ENCODE peak calls at places on chromosomes 16 and 17, in eight cellular contexts. H, N, O, A, D, X, R and J are unnamed samples.
A peak's percentile ranks its signal among the peaks of the same experiment; 100 is the strongest.

GRCh38 chr16:58459344-58460218 is 40.4 kb upstream of the NDRG4 start:
- DNase-seq in N (no peak), A (no peak), X (peak; percentile 54), D (no peak), O (no peak), R (no peak), H (peak; percentile 73), J (no peak)

GRCh38 chr17:64002658-64003525 is 4.7 kb downstream of the PRR29 start:
- DNase-seq in N (no peak), X (no peak), R (no peak), D (no peak), H (no peak), A (no peak), O (no peak), J (no peak)

GRCh38 chr17:50130778-50131317 is 888 bp upstream of the SAMD14 start:
- DNase-seq in X (no peak), R (no peak), H (no peak), O (no peak), A (no peak), D (no peak), N (no peak), J (no peak)

GRCh38 chr17:74137416-74137815 is 66.1 kb upstream of the RPL38 start:
- DNase-seq in O (no peak), R (no peak), N (no peak), D (no peak), A (no peak), X (no peak), H (no peak), J (no peak)

GRCh38 chr16:89005201-89006035 is 28.4 kb upstream of the CBFA2T3 start:
- DNase-seq in R (no peak), N (no peak), H (no peak), A (no peak), O (no peak), D (peak; percentile 11), X (no peak), J (no peak)

GRCh38 chr17:77867976-77868713 is 90.4 kb upstream of the TNRC6C start:
- DNase-seq in O (no peak), D (no peak), R (no peak), N (no peak), A (no peak), X (no peak), H (no peak), J (peak; percentile 68)

GRCh38 chr16:85969159-85969558 is 70.2 kb downstream of the IRF8 start:
- DNase-seq in X (no peak), R (no peak), D (no peak), N (no peak), O (no peak), H (no peak), A (no peak), J (no peak)

GRCh38 chr17:79272220-79272619 is 197.6 kb downstream of the ENGASE start:
- DNase-seq in A (no peak), X (no peak), H (no peak), N (no peak), O (no peak), D (no peak), R (no peak), J (no peak)

GRCh38 chr17:72465191-72466024 is 344.6 kb downstream of the SOX9 start:
- DNase-seq in D (no peak), N (no peak), H (no peak), X (no peak), A (no peak), O (no peak), R (no peak), J (peak; percentile 41)

GRCh38 chr17:72446118-72446517 is 325.3 kb downstream of the SOX9 start:
- DNase-seq in R (no peak), D (no peak), X (no peak), A (no peak), O (no peak), H (no peak), N (no peak), J (no peak)

GRCh38 chr17:34581446-34582184 is 2.2 kb downstream of the TMEM132E start:
- DNase-seq in N (no peak), O (no peak), D (no peak), H (no peak), R (no peak), A (no peak), X (no peak), J (no peak)

GRCh38 chr16:14056970-14057369 is 14.1 kb upstream of the MRTFB start:
- DNase-seq in A (no peak), O (no peak), H (no peak), D (no peak), R (no peak), X (no peak), N (no peak), J (no peak)

GRCh38 chr16:4855371-4855770 is 8.1 kb downstream of the UBN1 start:
- DNase-seq in H (no peak), D (no peak), A (no peak), R (no peak), X (no peak), N (no peak), O (no peak), J (no peak)

GRCh38 chr17:64291268-64291851 is 28.3 kb upstream of the TEX2 start:
- DNase-seq in X (no peak), A (no peak), R (no peak), N (no peak), H (no peak), D (no peak), O (no peak), J (no peak)

GRCh38 chr17:45414997-45415881 is 17.4 kb downstream of the ARHGAP27 start:
- DNase-seq in A (no peak), H (no peak), R (no peak), O (no peak), N (no peak), D (no peak), X (no peak), J (no peak)

GRCh38 chr16:87610026-87610425 is 7.7 kb downstream of the JPH3 start:
- DNase-seq in A (no peak), D (no peak), R (no peak), X (no peak), O (no peak), N (no peak), H (no peak), J (no peak)

GRCh38 chr16:14111713-14112538 is 40.8 kb downstream of the MRTFB start:
- DNase-seq in H (peak; percentile 43), X (peak; percentile 59), N (no peak), D (peak; percentile 43), O (no peak), A (peak; percentile 59), R (peak; percentile 4), J (peak; percentile 36)

DNA sequence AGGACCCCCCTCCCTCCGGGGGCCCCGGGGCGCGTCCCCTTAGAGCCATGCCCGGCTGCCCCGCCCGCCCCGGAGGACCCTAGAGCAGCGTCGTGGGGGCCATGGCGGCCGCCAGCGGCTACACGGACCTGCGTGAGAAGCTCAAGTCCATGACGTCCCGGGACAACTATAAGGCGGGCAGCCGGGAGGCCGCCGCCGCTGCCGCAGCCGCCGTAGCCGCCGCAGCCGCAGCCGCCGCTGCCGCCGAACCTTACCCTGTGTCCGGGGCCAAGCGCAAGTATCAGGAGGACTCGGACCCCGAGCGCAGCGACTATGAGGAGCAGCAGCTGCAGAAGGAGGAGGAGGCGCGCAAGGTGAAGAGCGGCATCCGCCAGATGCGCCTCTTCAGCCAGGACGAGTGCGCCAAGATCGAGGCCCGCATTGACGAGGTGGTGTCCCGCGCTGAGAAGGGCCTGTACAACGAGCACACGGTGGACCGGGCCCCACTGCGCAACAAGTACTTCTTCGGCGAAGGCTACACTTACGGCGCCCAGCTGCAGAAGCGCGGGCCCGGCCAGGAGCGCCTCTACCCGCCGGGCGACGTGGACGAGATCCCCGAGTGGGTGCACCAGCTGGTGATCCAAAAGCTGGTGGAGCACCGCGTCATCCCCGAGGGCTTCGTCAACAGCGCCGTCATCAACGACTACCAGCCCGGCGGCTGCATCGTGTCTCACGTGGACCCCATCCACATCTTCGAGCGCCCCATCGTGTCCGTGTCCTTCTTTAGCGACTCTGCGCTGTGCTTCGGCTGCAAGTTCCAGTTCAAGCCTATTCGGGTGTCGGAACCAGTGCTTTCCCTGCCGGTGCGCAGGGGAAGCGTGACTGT is 747 bp downstream of the ALKBH5 start:
- DNase-seq in X (peak; percentile 38), D (peak; percentile 54), A (peak; percentile 45), O (peak; percentile 71), R (peak; percentile 78), H (peak; percentile 52), N (peak; percentile 33), J (peak; percentile 87)
- H3K4me1 ChIP-seq in X (peaks cover 61% of the 10 kb centered on the region), D (peaks cover 38% of the 10 kb centered on the region), A (peaks cover 75% of the 10 kb centered on the region), O (peaks cover 54% of the 10 kb centered on the region), R (peaks cover 38% of the 10 kb centered on the region), H (peaks cover 26% of the 10 kb centered on the region), N (peaks cover 33% of the 10 kb centered on the region), J (peaks cover 55% of the 10 kb centered on the region)

GRCh38 chr16:19066988-19067348 is 446 bp upstream of the COQ7 start:
- DNase-seq in A (no peak), H (no peak), R (no peak), D (no peak), X (peak; percentile 14), O (no peak), N (no peak), J (no peak)
- H3K4me3 ChIP-seq in A (peak overlapping the region; percentile 82), H (peak overlapping the region; percentile 79), R (no peak overlapping the region), D (peak overlapping the region; percentile 88), X (peak overlapping the region; percentile 62), O (no peak overlapping the region), N (peak overlapping the region; percentile 66), J (peak overlapping the region; percentile 68)

GRCh38 chr17:17048106-17048505 is 5.8 kb downstream of the MPRIP start:
- DNase-seq in H (peak; percentile 3), N (no peak), A (no peak), R (no peak), O (no peak), X (no peak), D (no peak), J (no peak)
- H3K4me1 ChIP-seq in H (peaks cover 34% of the 10 kb centered on the region), N (peaks cover 18% of the 10 kb centered on the region), A (peaks cover 100% of the 10 kb centered on the region), R (peaks cover 39% of the 10 kb centered on the region), O (peaks cover 66% of the 10 kb centered on the region), X (peaks cover 99% of the 10 kb centered on the region), D (peaks cover 94% of the 10 kb centered on the region), J (peaks cover 44% of the 10 kb centered on the region)

GRCh38 chr16:964696-965395 is 5.9 kb downstream of the LMF1 start:
- DNase-seq in H (no peak), N (no peak), A (no peak), X (no peak), D (no peak), R (peak; percentile 78), O (peak; percentile 48), J (peak; percentile 81)
- H3K4me3 ChIP-seq in H (no peak overlapping the region), N (no peak overlapping the region), A (no peak overlapping the region), X (no peak overlapping the region), D (peak overlapping the region; percentile 18), R (no peak overlapping the region), O (no peak overlapping the region), J (no peak overlapping the region)

DNA sequence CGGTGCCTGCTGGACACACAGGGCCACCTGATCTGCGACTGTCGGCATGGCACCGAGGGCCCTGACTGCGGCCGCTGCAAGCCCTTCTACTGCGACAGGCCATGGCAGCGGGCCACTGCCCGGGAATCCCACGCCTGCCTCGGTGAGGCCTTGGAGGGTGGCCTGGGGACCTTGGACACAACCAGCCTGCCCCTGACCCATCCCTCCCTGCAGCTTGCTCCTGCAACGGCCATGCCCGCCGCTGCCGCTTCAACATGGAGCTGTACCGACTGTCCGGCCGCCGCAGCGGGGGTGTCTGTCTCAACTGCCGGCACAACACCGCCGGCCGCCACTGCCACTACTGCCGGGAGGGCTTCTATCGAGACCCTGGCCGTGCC is 1.4 kb downstream of the NTN3 start:
- DNase-seq in A (no peak), O (no peak), X (no peak), D (no peak), H (no peak), N (no peak), R (no peak), J (no peak)
- H3K4me1 ChIP-seq in A (peaks cover 79% of the 10 kb centered on the region), O (peaks cover 19% of the 10 kb centered on the region), X (peaks cover 68% of the 10 kb centered on the region), D (peaks cover 36% of the 10 kb centered on the region), H (peaks cover 34% of the 10 kb centered on the region), N (peaks cover 35% of the 10 kb centered on the region), R (peaks cover 12% of the 10 kb centered on the region), J (peaks cover 84% of the 10 kb centered on the region)